ENCODE peak calls at places on chromosomes 11 and 22, in nine cellular contexts. A, Q, G, E, K, Z, B, C and I are unnamed samples.
A peak's percentile ranks its signal among the peaks of the same experiment; 100 is the strongest.

GRCh38 chr11:84408946-84409411 is 1122.8 kb upstream of the CCDC90B start:
- DNase-seq in A (no peak), Q (no peak), G (no peak), E (no peak), K (no peak), Z (no peak), B (no peak), C (no peak), I (no peak)

GRCh38 chr11:123194308-123195181 is 503 bp downstream of the CLMP start:
- DNase-seq in A (no peak), Q (no peak), G (peak; percentile 54), E (no peak), K (peak; percentile 17), Z (peak; percentile 37), B (peak; percentile 11), C (no peak), I (no peak)

GRCh38 chr11:41115066-41115465 is 344.4 kb downstream of the LRRC4C start:
- DNase-seq in A (no peak), Q (no peak), G (no peak), E (no peak), K (no peak), Z (no peak), B (no peak), C (no peak), I (no peak)

GRCh38 chr11:116680349-116681125 is 92.2 kb downstream of the BUD13 start:
- DNase-seq in A (no peak), Q (no peak), G (no peak), E (no peak), K (no peak), Z (no peak), B (no peak), C (no peak), I (no peak)

GRCh38 chr11:83819936-83820549 is 533.9 kb upstream of the CCDC90B start:
- DNase-seq in A (peak; percentile 12), Q (no peak), G (no peak), E (no peak), K (peak; percentile 79), Z (peak; percentile 63), B (no peak), C (no peak), I (no peak)

GRCh38 chr11:108498046-108498815 is at the start of gene POGLUT3:
- DNase-seq in A (peak; percentile 81), Q (peak; percentile 30), G (peak; percentile 65), E (peak; percentile 22), K (peak; percentile 23), Z (peak; percentile 56), B (peak; percentile 50), C (peak; percentile 6), I (no peak)

GRCh38 chr11:14537134-14537599 is 17.0 kb upstream of the PSMA1 start:
- DNase-seq in A (peak; percentile 61), Q (peak; percentile 20), G (no peak), E (peak; percentile 4), K (peak; percentile 17), Z (peak; percentile 18), B (peak; percentile 22), C (peak; percentile 12), I (no peak)

GRCh38 chr11:1670928-1671371 is 26.0 kb upstream of the KRTAP5-6 start:
- DNase-seq in A (peak; percentile 44), Q (no peak), G (no peak), E (no peak), K (no peak), Z (no peak), B (no peak), C (no peak), I (no peak)

GRCh38 chr22:46686221-46686872 is 51.7 kb downstream of the CERK start:
- DNase-seq in A (no peak), Q (no peak), G (no peak), E (no peak), K (no peak), Z (no peak), B (no peak), C (no peak), I (no peak)

GRCh38 chr11:14275081-14275480 is 83.9 kb downstream of the RRAS2 start:
- DNase-seq in A (no peak), Q (no peak), G (no peak), E (no peak), K (no peak), Z (no peak), B (no peak), C (no peak), I (no peak)

GRCh38 chr11:66958956-66959274 is 732 bp upstream of the PC start:
- DNase-seq in A (no peak), Q (peak; percentile 5), G (no peak), E (no peak), K (no peak), Z (no peak), B (no peak), C (no peak), I (no peak)

GRCh38 chr11:74004694-74005615 is 3.9 kb downstream of the UCP3 start:
- DNase-seq in A (no peak), Q (peak; percentile 61), G (no peak), E (peak; percentile 21), K (no peak), Z (no peak), B (no peak), C (peak; percentile 75), I (peak; percentile 71)

GRCh38 chr11:115911656-115912055 is 407.4 kb upstream of the CADM1 start:
- DNase-seq in A (no peak), Q (no peak), G (no peak), E (no peak), K (no peak), Z (no peak), B (no peak), C (no peak), I (no peak)

GRCh38 chr22:46362221-46362933 is 26.9 kb downstream of the TRMU start:
- DNase-seq in A (no peak), Q (no peak), G (no peak), E (no peak), K (no peak), Z (no peak), B (no peak), C (no peak), I (no peak)

GRCh38 chr22:19464975-19465374 is 14.0 kb downstream of the UFD1 start:
- DNase-seq in A (no peak), Q (no peak), G (no peak), E (no peak), K (no peak), Z (no peak), B (no peak), C (no peak), I (no peak)